ENCODE peak calls at places on chromosome 22, in seven cellular contexts. V is GM23248, G is fibroblast of lung, L is endothelial cell of umbilical vein, Y is endodermal cell, A is mesendoderm, F is SK-N-SH. T is an unnamed sample.

GRCh38 chr22:40694409-40694808 is 15.1 kb downstream of the MCHR1 start:
- DNase-seq in V (no peak), G (no peak), L (no peak), Y (no peak), A (no peak), F (no peak), T (no peak)

GRCh38 chr22:45336971-45337431 is 27.3 kb downstream of the FAM118A start:
- DNase-seq in V (peak; percentile 8), G (no peak), L (peak; percentile 100), Y (no peak), A (no peak), F (no peak), T (peak; percentile 47)

GRCh38 chr22:24189249-24190158 is 8.2 kb downstream of the SUSD2 start:
- DNase-seq in V (peak; percentile 80), G (peak; percentile 38), L (peak; percentile 61), Y (peak; percentile 93), A (peak; percentile 56), F (peak; percentile 95), T (peak; percentile 75)

GRCh38 chr22:41857160-41857859 is 24.4 kb downstream of the SREBF2 start:
- DNase-seq in V (peak; percentile 85), G (peak; percentile 77), L (peak; percentile 70), Y (peak; percentile 91), A (peak; percentile 94), F (peak; percentile 46), T (peak; percentile 65)

GRCh38 chr22:34587357-34588356 is 478.3 kb upstream of the ISX start:
- DNase-seq in V (no peak), G (no peak), L (no peak), Y (no peak), A (peak; percentile 76), F (no peak), T (no peak)

GRCh38 chr22:17777005-17777716 is 2.9 kb upstream of the BID start:
- DNase-seq in V (no peak), G (no peak), L (peak; percentile 14), Y (no peak), A (no peak), F (no peak), T (no peak)

GRCh38 chr22:30611197-30611596 is 4.2 kb downstream of the TCN2 start:
- DNase-seq in V (peak; percentile 57), G (no peak), L (no peak), Y (no peak), A (no peak), F (no peak), T (no peak)

GRCh38 chr22:43228330-43228729 is 41.4 kb upstream of the TTLL12 start:
- DNase-seq in V (peak; percentile 15), G (no peak), L (peak; percentile 36), Y (peak; percentile 94), A (peak; percentile 74), F (peak; percentile 51), T (peak; percentile 28)

GRCh38 chr22:50609599-50609998 is 9.0 kb downstream of the MAPK8IP2 start:
- DNase-seq in V (no peak), G (no peak), L (no peak), Y (no peak), A (no peak), F (no peak), T (no peak)

GRCh38 chr22:47005506-47006408 is 243.3 kb downstream of the TBC1D22A start:
- DNase-seq in V (no peak), G (no peak), L (no peak), Y (no peak), A (no peak), F (no peak), T (no peak)

GRCh38 chr22:32823024-32823730 is 21.7 kb downstream of the TIMP3 start:
- DNase-seq in V (no peak), G (peak; percentile 48), L (no peak), Y (peak; percentile 92), A (peak; percentile 91), F (peak; percentile 59), T (peak; percentile 48)

GRCh38 chr22:17284917-17285316 is 65.7 kb upstream of the ADA2 start:
- DNase-seq in V (no peak), G (no peak), L (no peak), Y (no peak), A (no peak), F (no peak), T (no peak)

GRCh38 chr22:38077595-38077994 is 6.4 kb downstream of the SLC16A8 start:
- DNase-seq in V (no peak), G (no peak), L (no peak), Y (no peak), A (no peak), F (no peak), T (no peak)

GRCh38 chr22:36048911-36049677 is 20.5 kb upstream of the RBFOX2 start:
- DNase-seq in V (peak; percentile 41), G (peak; percentile 82), L (no peak), Y (no peak), A (no peak), F (no peak), T (no peak)

GRCh38 chr22:18085188-18085587 is 7.4 kb downstream of the PEX26 start:
- DNase-seq in V (peak; percentile 70), G (peak; percentile 20), L (no peak), Y (no peak), A (no peak), F (no peak), T (peak; percentile 77)

GRCh38 chr22:27785818-27786217 is 15.7 kb downstream of the MN1 start:
- DNase-seq in V (no peak), G (no peak), L (no peak), Y (no peak), A (no peak), F (no peak), T (no peak)

GRCh38 chr22:27782065-27782464 is 19.5 kb downstream of the MN1 start:
- DNase-seq in V (no peak), G (no peak), L (no peak), Y (no peak), A (no peak), F (no peak), T (no peak)

GRCh38 chr22:27784099-27784446 is 17.5 kb downstream of the MN1 start:
- DNase-seq in V (peak; percentile 50), G (no peak), L (no peak), Y (peak; percentile 57), A (no peak), F (no peak), T (no peak)

GRCh38 chr22:27786253-27786898 is 15.2 kb downstream of the MN1 start:
- DNase-seq in V (no peak), G (peak; percentile 60), L (no peak), Y (no peak), A (no peak), F (no peak), T (no peak)

DNA sequence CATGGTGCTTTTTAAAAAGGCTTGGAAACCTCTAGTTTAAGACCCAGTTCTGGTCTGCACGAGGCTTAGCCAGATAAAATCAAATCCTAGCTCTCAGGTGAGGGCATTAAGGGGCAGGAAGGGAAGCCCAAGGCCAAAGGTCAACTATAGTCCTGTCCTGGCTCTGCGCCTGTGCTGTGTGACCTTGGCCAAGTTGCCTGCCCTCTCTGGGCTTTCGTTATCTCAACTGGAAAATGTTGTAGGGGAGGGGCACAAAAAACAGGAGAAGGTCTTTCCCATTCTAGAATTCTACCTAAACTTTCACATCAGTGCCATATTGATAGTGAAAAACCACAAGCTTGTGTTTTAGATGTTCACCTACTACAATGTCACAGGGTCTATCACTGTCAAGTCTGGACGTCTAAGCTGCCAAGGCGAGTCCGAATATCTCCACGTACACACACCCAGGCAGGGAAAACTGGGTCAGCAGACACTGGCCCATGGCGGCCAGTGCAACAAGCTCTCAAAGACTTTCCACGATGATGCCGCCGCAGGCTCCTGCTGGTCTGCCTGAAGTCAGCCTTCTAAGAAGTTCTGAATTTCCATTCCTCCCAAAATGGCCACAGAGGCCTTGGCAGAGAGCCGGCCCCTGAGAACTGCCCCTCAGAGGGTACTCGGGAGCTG is 18.0 kb downstream of the MN1 start:
- DNase-seq in V (peak; percentile 61), G (no peak), L (no peak), Y (no peak), A (no peak), F (no peak), T (no peak)
- H3K27me3 ChIP-seq in V (no peaks in the 10 kb centered on the region), G (no peaks in the 10 kb centered on the region), L (no peaks in the 10 kb centered on the region), Y (no peaks in the 10 kb centered on the region), A (no peaks in the 10 kb centered on the region), F (no peaks in the 10 kb centered on the region), T (no peaks in the 10 kb centered on the region)

GRCh38 chr22:23179381-23180294 is 671 bp upstream of the BCR start:
- DNase-seq in V (peak; percentile 39), G (no peak), L (peak; percentile 50), Y (peak; percentile 65), A (peak; percentile 26), F (no peak), T (peak; percentile 32)

GRCh38 chr22:23177197-23177596 is 3.1 kb upstream of the BCR start:
- DNase-seq in V (no peak), G (no peak), L (no peak), Y (no peak), A (no peak), F (no peak), T (no peak)

GRCh38 chr22:23180301-23180892 is at the start of gene BCR:
- DNase-seq in V (peak; percentile 88), G (peak; percentile 73), L (peak; percentile 69), Y (peak; percentile 82), A (peak; percentile 70), F (peak; percentile 95), T (peak; percentile 73)

GRCh38 chr22:23176645-23177027 is 3.7 kb upstream of the BCR start:
- DNase-seq in V (no peak), G (no peak), L (no peak), Y (no peak), A (no peak), F (no peak), T (no peak)

GRCh38 chr22:23178512-23179254 is 1.6 kb upstream of the BCR start:
- DNase-seq in V (peak; percentile 69), G (peak; percentile 26), L (peak; percentile 70), Y (peak; percentile 90), A (peak; percentile 70), F (peak; percentile 91), T (peak; percentile 64)
- H3K9ac ChIP-seq in V (no peak overlapping the region), G (no peak overlapping the region), L (no peak overlapping the region), Y (no peak overlapping the region), A (peak overlapping the region; percentile 38), F (no peak overlapping the region), T (no peak overlapping the region)

GRCh38 chr22:29476116-29476515 is 3.9 kb upstream of the NEFH start:
- DNase-seq in V (no peak), G (no peak), L (no peak), Y (peak; percentile 58), A (no peak), F (no peak), T (no peak)

GRCh38 chr22:29477919-29478318 is 2.1 kb upstream of the NEFH start:
- DNase-seq in V (no peak), G (no peak), L (no peak), Y (no peak), A (peak; percentile 31), F (peak; percentile 53), T (no peak)

GRCh38 chr22:29478326-29479276 is 1.4 kb upstream of the NEFH start:
- DNase-seq in V (peak; percentile 51), G (no peak), L (peak; percentile 14), Y (peak; percentile 85), A (peak; percentile 56), F (peak; percentile 52), T (no peak)

GRCh38 chr22:29473001-29473400 is 7.0 kb upstream of the NEFH start:
- DNase-seq in V (no peak), G (no peak), L (no peak), Y (no peak), A (no peak), F (no peak), T (no peak)

GRCh38 chr22:29475550-29475949 is 4.5 kb upstream of the NEFH start:
- DNase-seq in V (no peak), G (no peak), L (no peak), Y (no peak), A (no peak), F (no peak), T (no peak)
- H3K27me3 ChIP-seq in V (peaks cover 28% of the 10 kb centered on the region), G (peaks cover 23% of the 10 kb centered on the region), L (peaks cover 37% of the 10 kb centered on the region), Y (peaks cover 41% of the 10 kb centered on the region), A (peaks cover 18% of the 10 kb centered on the region), F (peaks cover 9% of the 10 kb centered on the region), T (peaks cover 17% of the 10 kb centered on the region)

GRCh38 chr22:28774378-28774777 is 1.9 kb downstream of the CCDC117 start:
- DNase-seq in V (no peak), G (no peak), L (no peak), Y (no peak), A (no peak), F (no peak), T (no peak)
- H3K9ac ChIP-seq in V (no peak overlapping the region), G (no peak overlapping the region), L (no peak overlapping the region), Y (no peak overlapping the region), A (no peak overlapping the region), F (no peak overlapping the region), T (no peak overlapping the region)